ENCODE peak calls at places on chromosomes 5 and 9, in four cellular contexts. One of them, this sample, is unnamed. For H3K4me1, the result is how much of the 10 kb centered on the place peaks cover.

GRCh38 chr9:32589083-32589713 is 16.2 kb upstream of the NDUFB6 start:
- DNase-seq in astrocyte: peak
- DNase-seq in hepatocyte: peak
- DNase-seq in fibroblast of lung: peak
- DNase-seq in this sample: no peak

GRCh38 chr9:91307279-91307678 is 54.4 kb downstream of the AUH start:
- DNase-seq in astrocyte: no peak
- DNase-seq in hepatocyte: no peak
- DNase-seq in fibroblast of lung: no peak
- DNase-seq in this sample: no peak

GRCh38 chr9:131835132-131835910 is 95.4 kb upstream of the RAPGEF1 start:
- DNase-seq in astrocyte: no peak
- DNase-seq in hepatocyte: no peak
- DNase-seq in fibroblast of lung: no peak
- DNase-seq in this sample: no peak

GRCh38 chr5:169970911-169971436 is 9.3 kb downstream of the INSYN2B start:
- DNase-seq in astrocyte: peak
- DNase-seq in hepatocyte: no peak
- DNase-seq in fibroblast of lung: peak
- DNase-seq in this sample: no peak

GRCh38 chr9:27179245-27179870 is 70.3 kb downstream of the TEK start:
- DNase-seq in astrocyte: peak
- DNase-seq in hepatocyte: no peak
- DNase-seq in fibroblast of lung: peak
- DNase-seq in this sample: no peak

GRCh38 chr5:122093415-122093814 is 15.4 kb upstream of the LOX start:
- DNase-seq in astrocyte: peak
- DNase-seq in hepatocyte: peak
- DNase-seq in fibroblast of lung: peak
- DNase-seq in this sample: no peak

GRCh38 chr5:131706278-131706677 is 71.2 kb upstream of the RAPGEF6 start:
- DNase-seq in astrocyte: no peak
- DNase-seq in hepatocyte: no peak
- DNase-seq in fibroblast of lung: no peak
- DNase-seq in this sample: no peak

GRCh38 chr9:6909186-6909585 is 151.4 kb downstream of the KDM4C start:
- DNase-seq in astrocyte: no peak
- DNase-seq in hepatocyte: no peak
- DNase-seq in fibroblast of lung: no peak
- DNase-seq in this sample: no peak

GRCh38 chr5:168578006-168578405 is 1.2 kb downstream of the PANK3 start:
- DNase-seq in astrocyte: peak
- DNase-seq in hepatocyte: no peak
- DNase-seq in fibroblast of lung: peak
- DNase-seq in this sample: no peak

GRCh38 chr5:69450116-69450515 is 35.2 kb downstream of the MARVELD2 start:
- DNase-seq in astrocyte: peak
- DNase-seq in hepatocyte: no peak
- DNase-seq in fibroblast of lung: peak
- DNase-seq in this sample: no peak

GRCh38 chr5:97854871-97855762 is 672.1 kb upstream of the RIOK2 start:
- DNase-seq in astrocyte: peak
- DNase-seq in hepatocyte: peak
- DNase-seq in fibroblast of lung: peak
- DNase-seq in this sample: no peak

GRCh38 chr9:121634800-121635261 is 16.6 kb upstream of the DAB2IP start:
- DNase-seq in astrocyte: no peak
- DNase-seq in hepatocyte: peak
- DNase-seq in fibroblast of lung: no peak
- DNase-seq in this sample: peak

GRCh38 chr5:95382843-95383242 is 8.3 kb upstream of the FAM81B start:
- DNase-seq in astrocyte: no peak
- DNase-seq in hepatocyte: no peak
- DNase-seq in fibroblast of lung: no peak
- DNase-seq in this sample: no peak

GRCh38 chr5:143495823-143496275 is 92.4 kb upstream of the NR3C1 start:
- DNase-seq in astrocyte: peak
- DNase-seq in hepatocyte: no peak
- DNase-seq in fibroblast of lung: peak
- DNase-seq in this sample: no peak

GRCh38 chr5:66252849-66253248 is 108.7 kb downstream of the SREK1 start:
- DNase-seq in astrocyte: no peak
- DNase-seq in hepatocyte: no peak
- DNase-seq in fibroblast of lung: no peak
- DNase-seq in this sample: no peak

GRCh38 chr5:97133106-97133505 is 9.3 kb downstream of the LIX1 start:
- DNase-seq in astrocyte: peak
- DNase-seq in hepatocyte: no peak
- DNase-seq in fibroblast of lung: peak
- DNase-seq in this sample: no peak

GRCh38 chr5:142872795-142873194 is 102.6 kb downstream of the ARHGAP26 start:
- DNase-seq in astrocyte: peak
- DNase-seq in hepatocyte: no peak
- DNase-seq in fibroblast of lung: peak
- DNase-seq in this sample: peak

GRCh38 chr9:2040828-2041227 is 25.7 kb downstream of the SMARCA2 start:
- DNase-seq in astrocyte: no peak
- DNase-seq in hepatocyte: no peak
- DNase-seq in fibroblast of lung: no peak
- DNase-seq in this sample: no peak

GRCh38 chr9:35426627-35427026 is 63.3 kb upstream of the RUSC2 start:
- DNase-seq in astrocyte: no peak
- DNase-seq in hepatocyte: no peak
- DNase-seq in fibroblast of lung: no peak
- DNase-seq in this sample: no peak

GRCh38 chr5:61811052-61811451 is 479.0 kb downstream of the ZSWIM6 start:
- DNase-seq in astrocyte: no peak
- DNase-seq in hepatocyte: no peak
- DNase-seq in fibroblast of lung: peak
- DNase-seq in this sample: no peak

GRCh38 chr5:7876867-7877266 is 7.9 kb downstream of the MTRR start:
- DNase-seq in astrocyte: peak
- DNase-seq in hepatocyte: no peak
- DNase-seq in fibroblast of lung: peak
- DNase-seq in this sample: no peak

GRCh38 chr5:116002116-116002906 is 30.0 kb upstream of the ARL14EPL start:
- DNase-seq in astrocyte: peak
- DNase-seq in hepatocyte: no peak
- DNase-seq in fibroblast of lung: no peak
- DNase-seq in this sample: no peak

GRCh38 chr9:110900917-110901316 is 137.4 kb downstream of the LPAR1 start:
- DNase-seq in astrocyte: no peak
- DNase-seq in hepatocyte: no peak
- DNase-seq in fibroblast of lung: peak
- DNase-seq in this sample: no peak

GRCh38 chr5:103258957-103259704 is 568 bp downstream of the MACIR start:
- DNase-seq in astrocyte: peak
- DNase-seq in hepatocyte: peak
- DNase-seq in fibroblast of lung: peak
- DNase-seq in this sample: peak
- TF ChIP-seq CTCF in astrocyte: no peak
- TF ChIP-seq CTCF in hepatocyte: no peak
- TF ChIP-seq CTCF in fibroblast of lung: no peak
- TF ChIP-seq CTCF in this sample: no peak

DNA sequence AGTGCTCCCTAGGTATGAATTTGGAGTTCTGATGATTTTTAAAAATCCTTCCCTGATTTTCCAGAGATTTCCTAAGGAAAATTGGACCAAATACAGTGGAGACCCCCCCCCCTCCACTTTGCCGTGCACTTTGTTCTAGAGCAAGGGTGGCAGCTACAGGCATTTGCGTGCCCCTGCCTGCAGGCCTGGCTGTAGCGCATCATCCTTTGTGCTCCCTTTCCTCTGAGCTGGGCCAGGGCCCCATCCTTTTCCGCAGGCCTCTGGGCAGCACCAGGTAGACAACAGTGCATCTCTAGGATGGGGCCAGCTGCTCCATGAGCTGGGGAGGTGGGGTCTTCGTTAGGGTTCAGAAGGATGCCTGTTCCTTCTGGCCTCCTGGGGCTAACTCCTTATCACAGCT is 39.6 kb downstream of the TRIO start:
- DNase-seq in astrocyte: no peak
- DNase-seq in hepatocyte: no peak
- DNase-seq in fibroblast of lung: no peak
- DNase-seq in this sample: no peak
- H3K4me1 ChIP-seq in astrocyte: half or more
- H3K4me1 ChIP-seq in hepatocyte: under half
- H3K4me1 ChIP-seq in fibroblast of lung: half or more
- H3K4me1 ChIP-seq in this sample: under half

DNA sequence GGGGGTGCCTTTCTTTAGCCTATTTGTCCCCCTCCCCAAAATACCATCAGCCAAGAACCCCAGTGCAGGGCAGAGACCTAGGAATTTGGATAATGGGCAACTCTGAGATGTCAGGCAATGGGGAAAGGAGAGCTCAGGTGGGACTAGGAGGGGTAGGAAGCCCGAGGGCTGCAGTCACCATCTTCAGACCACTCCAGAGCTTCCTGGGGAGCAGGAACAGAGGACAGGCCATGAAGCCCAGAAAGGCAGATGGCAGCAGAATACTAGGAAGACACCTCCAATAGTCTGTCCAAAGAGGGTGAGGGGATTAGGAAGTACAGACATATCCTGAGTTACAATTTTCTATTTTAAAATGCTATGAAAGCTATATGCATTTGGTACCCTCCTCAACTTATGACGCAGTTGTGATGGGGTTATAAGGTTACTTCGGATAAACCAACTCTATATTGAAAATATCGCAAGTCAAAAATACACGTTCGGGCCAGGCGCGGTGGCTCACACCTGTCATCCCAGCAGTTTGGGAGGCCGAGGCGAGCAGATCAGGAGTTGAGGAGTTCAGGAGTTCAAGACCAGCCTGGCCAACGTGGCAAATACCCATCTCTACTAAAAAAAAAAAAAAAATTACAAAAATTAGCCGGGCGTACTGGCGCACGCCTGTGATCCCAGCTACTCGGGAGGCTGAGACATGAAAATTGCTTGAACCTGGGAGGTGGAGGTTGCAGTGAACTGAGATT is 34.6 kb upstream of the IL17B start:
- DNase-seq in astrocyte: no peak
- DNase-seq in hepatocyte: no peak
- DNase-seq in fibroblast of lung: no peak
- DNase-seq in this sample: no peak
- H3K4me3 ChIP-seq in astrocyte: no peak
- H3K4me3 ChIP-seq in hepatocyte: no peak
- H3K4me3 ChIP-seq in fibroblast of lung: no peak
- H3K4me3 ChIP-seq in this sample: no peak

GRCh38 chr5:40367260-40367659 is 312.5 kb upstream of the PTGER4 start:
- DNase-seq in astrocyte: no peak
- DNase-seq in hepatocyte: no peak
- DNase-seq in fibroblast of lung: no peak
- DNase-seq in this sample: no peak
- TF ChIP-seq CTCF in astrocyte: no peak
- TF ChIP-seq CTCF in hepatocyte: peak
- TF ChIP-seq CTCF in fibroblast of lung: peak
- TF ChIP-seq CTCF in this sample: no peak

GRCh38 chr5:39430461-39430860 is 5.7 kb upstream of the DAB2 start:
- DNase-seq in astrocyte: no peak
- DNase-seq in hepatocyte: no peak
- DNase-seq in fibroblast of lung: no peak
- DNase-seq in this sample: no peak

GRCh38 chr5:39433123-39433522 is 8.3 kb upstream of the DAB2 start:
- DNase-seq in astrocyte: no peak
- DNase-seq in hepatocyte: peak
- DNase-seq in fibroblast of lung: no peak
- DNase-seq in this sample: no peak

GRCh38 chr5:39432687-39433086 is 7.9 kb upstream of the DAB2 start:
- DNase-seq in astrocyte: peak
- DNase-seq in hepatocyte: peak
- DNase-seq in fibroblast of lung: peak
- DNase-seq in this sample: no peak

GRCh38 chr5:39437469-39437868 is 12.7 kb upstream of the DAB2 start:
- DNase-seq in astrocyte: no peak
- DNase-seq in hepatocyte: peak
- DNase-seq in fibroblast of lung: no peak
- DNase-seq in this sample: no peak

DNA sequence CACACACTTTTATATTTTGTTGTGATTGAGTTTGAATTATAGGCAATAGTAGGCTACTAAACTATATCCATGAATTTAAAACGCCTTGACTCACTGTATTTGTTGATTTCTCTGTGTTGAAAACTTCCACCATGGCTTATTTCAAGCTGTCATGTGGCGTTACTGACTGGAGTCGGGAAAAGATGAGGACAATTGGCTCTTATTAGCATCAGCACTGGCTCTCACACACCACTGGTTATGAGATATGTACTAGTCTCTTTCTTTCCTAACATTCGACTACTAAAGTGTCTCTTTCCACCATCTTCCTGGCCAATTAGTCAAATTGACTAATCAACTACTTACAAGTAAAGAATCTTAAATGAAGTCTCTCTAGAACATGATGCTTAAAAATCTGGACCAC is 9.1 kb upstream of the DAB2 start:
- DNase-seq in astrocyte: no peak
- DNase-seq in hepatocyte: no peak
- DNase-seq in fibroblast of lung: no peak
- DNase-seq in this sample: no peak
- H3K4me1 ChIP-seq in astrocyte: under half
- H3K4me1 ChIP-seq in hepatocyte: under half
- H3K4me1 ChIP-seq in fibroblast of lung: under half
- H3K4me1 ChIP-seq in this sample: under half

GRCh38 chr5:6734781-6735180 is 21.5 kb downstream of the TENT4A start:
- DNase-seq in astrocyte: no peak
- DNase-seq in hepatocyte: no peak
- DNase-seq in fibroblast of lung: no peak
- DNase-seq in this sample: no peak
- H3K4me3 ChIP-seq in astrocyte: no peak
- H3K4me3 ChIP-seq in hepatocyte: no peak
- H3K4me3 ChIP-seq in fibroblast of lung: no peak
- H3K4me3 ChIP-seq in this sample: no peak

GRCh38 chr9:107087256-107087655 is 195.8 kb upstream of the RAD23B start:
- DNase-seq in astrocyte: no peak
- DNase-seq in hepatocyte: no peak
- DNase-seq in fibroblast of lung: no peak
- DNase-seq in this sample: no peak
- TF ChIP-seq CTCF in astrocyte: no peak
- TF ChIP-seq CTCF in hepatocyte: no peak
- TF ChIP-seq CTCF in fibroblast of lung: no peak
- TF ChIP-seq CTCF in this sample: peak

GRCh38 chr9:98491778-98492177 is 217.0 kb downstream of the GABBR2 start:
- DNase-seq in astrocyte: peak
- DNase-seq in hepatocyte: peak
- DNase-seq in fibroblast of lung: peak
- DNase-seq in this sample: no peak
- H3K4me1 ChIP-seq in astrocyte: under half
- H3K4me1 ChIP-seq in hepatocyte: under half
- H3K4me1 ChIP-seq in fibroblast of lung: under half
- H3K4me1 ChIP-seq in this sample: under half

GRCh38 chr5:154308457-154309360 is 118.2 kb downstream of the GALNT10 start:
- DNase-seq in astrocyte: peak
- DNase-seq in hepatocyte: no peak
- DNase-seq in fibroblast of lung: peak
- DNase-seq in this sample: peak

GRCh38 chr5:154309805-154310204 is 119.3 kb downstream of the GALNT10 start:
- DNase-seq in astrocyte: peak
- DNase-seq in hepatocyte: no peak
- DNase-seq in fibroblast of lung: peak
- DNase-seq in this sample: no peak

GRCh38 chr5:154312000-154312399 is 121.5 kb downstream of the GALNT10 start:
- DNase-seq in astrocyte: no peak
- DNase-seq in hepatocyte: no peak
- DNase-seq in fibroblast of lung: no peak
- DNase-seq in this sample: no peak

GRCh38 chr5:154311362-154311761 is 120.8 kb downstream of the GALNT10 start:
- DNase-seq in astrocyte: no peak
- DNase-seq in hepatocyte: no peak
- DNase-seq in fibroblast of lung: no peak
- DNase-seq in this sample: no peak

GRCh38 chr5:154309361-154309725 is 118.8 kb downstream of the GALNT10 start:
- DNase-seq in astrocyte: peak
- DNase-seq in hepatocyte: no peak
- DNase-seq in fibroblast of lung: peak
- DNase-seq in this sample: no peak
- H3K4me3 ChIP-seq in astrocyte: no peak
- H3K4me3 ChIP-seq in hepatocyte: no peak
- H3K4me3 ChIP-seq in fibroblast of lung: no peak
- H3K4me3 ChIP-seq in this sample: no peak